ENCODE peak calls at places on chromosome 2, in eight cellular contexts. X is HCT116; Y is GM23248; R is kidney epithelial cell; U is WERI-Rb-1; H is aorta; A is breast epithelium; F is CD8-positive, alpha-beta T cell. Q is an unnamed sample.

GRCh38 chr2:170819941-170820646 is 3.4 kb downstream of the GAD1 start:
- DNase-seq in F (no peak), Y (no peak), A (no peak), R (no peak), H (no peak), U (no peak), X (no peak), Q (peak; percentile 80)

GRCh38 chr2:235619544-235619943 is 125.7 kb downstream of the AGAP1 start:
- DNase-seq in H (no peak), X (no peak), Y (no peak), U (no peak), F (no peak), R (no peak), A (no peak), Q (no peak)

GRCh38 chr2:194383404-194383803 is 1273.6 kb upstream of the SLC39A10 start:
- DNase-seq in R (no peak), X (peak; percentile 12), F (no peak), Y (no peak), U (no peak), H (no peak), A (no peak), Q (no peak)

GRCh38 chr2:144127693-144128092 is 392.2 kb downstream of the ZEB2 start:
- DNase-seq in X (no peak), H (no peak), Y (no peak), F (no peak), U (no peak), R (no peak), A (no peak), Q (no peak)

GRCh38 chr2:72770879-72771461 is 54.9 kb downstream of the EXOC6B start:
- DNase-seq in F (peak; percentile 28), Y (peak; percentile 80), X (peak; percentile 56), A (no peak), R (no peak), U (peak; percentile 61), H (no peak), Q (peak; percentile 53)

GRCh38 chr2:36882532-36882931 is 83.8 kb downstream of the STRN start:
- DNase-seq in Y (no peak), U (no peak), F (no peak), X (no peak), A (no peak), R (no peak), H (no peak), Q (no peak)

GRCh38 chr2:185127412-185127811 is 529.1 kb downstream of the ZNF804A start:
- DNase-seq in H (no peak), Y (no peak), X (no peak), A (no peak), R (no peak), U (no peak), F (no peak), Q (no peak)

GRCh38 chr2:128409326-128410034 is 90.8 kb upstream of the HS6ST1 start:
- DNase-seq in H (peak; percentile 37), U (no peak), R (no peak), X (no peak), F (no peak), A (no peak), Y (no peak), Q (no peak)

GRCh38 chr2:112151701-112152440 is 13.7 kb downstream of the FBLN7 start:
- DNase-seq in R (no peak), Y (no peak), U (no peak), A (no peak), H (no peak), X (no peak), F (no peak), Q (no peak)

GRCh38 chr2:11388262-11389047 is 44.0 kb upstream of the ROCK2 start:
- DNase-seq in A (no peak), R (no peak), U (no peak), H (no peak), Y (no peak), X (no peak), F (no peak), Q (no peak)

GRCh38 chr2:110116033-110116710 is 550 bp upstream of the MALL start:
- DNase-seq in U (peak; percentile 18), Y (peak; percentile 90), H (peak; percentile 85), R (no peak), F (no peak), X (peak; percentile 56), A (no peak), Q (peak; percentile 84)

GRCh38 chr2:199462167-199462976 is 4.6 kb upstream of the SATB2 start:
- DNase-seq in X (no peak), U (no peak), H (no peak), A (no peak), R (no peak), Y (no peak), F (no peak), Q (peak; percentile 84)

GRCh38 chr2:221961561-221961960 is 337.2 kb downstream of the PAX3 start:
- DNase-seq in X (no peak), U (no peak), H (no peak), Y (no peak), A (no peak), F (no peak), R (no peak), Q (no peak)

GRCh38 chr2:134359367-134360081 is 105.7 kb downstream of the MGAT5 start:
- DNase-seq in U (peak; percentile 40), R (no peak), A (no peak), Y (no peak), X (peak; percentile 13), F (no peak), H (no peak), Q (no peak)

GRCh38 chr2:235996419-235996818 is 171.8 kb downstream of the GBX2 start:
- DNase-seq in Y (no peak), F (no peak), H (no peak), R (no peak), A (no peak), U (no peak), X (no peak), Q (no peak)

GRCh38 chr2:132733119-132733518 is 63.1 kb upstream of the LYPD1 start:
- DNase-seq in A (no peak), R (no peak), X (no peak), Y (no peak), H (no peak), F (no peak), U (no peak), Q (no peak)

GRCh38 chr2:160581448-160581847 is 87.8 kb upstream of the RBMS1 start:
- DNase-seq in H (no peak), X (no peak), F (no peak), Y (no peak), U (peak; percentile 29), R (no peak), A (no peak), Q (peak; percentile 21)

DNA sequence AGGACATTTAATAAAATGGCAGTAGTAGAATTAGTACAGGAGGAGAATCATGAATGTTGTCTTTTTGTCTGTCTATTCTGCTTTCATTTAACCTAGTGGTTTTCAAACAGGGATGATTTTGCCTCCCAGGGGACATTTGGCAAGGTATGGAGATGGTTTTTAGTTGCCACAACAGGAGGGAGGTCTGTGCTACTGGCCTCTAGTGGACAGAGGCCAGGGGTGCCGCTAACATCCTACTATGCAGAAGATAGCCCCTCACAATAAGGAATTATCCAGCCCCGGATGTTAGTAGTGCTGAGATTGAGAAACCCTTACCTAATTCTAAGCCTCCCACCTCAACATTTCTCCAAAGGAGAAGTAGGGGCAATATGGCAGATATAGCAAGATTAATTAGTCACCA is 18.3 kb downstream of the FASTKD2 start:
- DNase-seq in X (no peak), F (no peak), H (no peak), R (no peak), U (no peak), A (no peak), Y (peak; percentile 50), Q (peak; percentile 42)
- H3K36me3 ChIP-seq in X (peaks cover 9% of the 10 kb centered on the region), F (peaks cover 49% of the 10 kb centered on the region), H (peaks cover 22% of the 10 kb centered on the region), R (peaks cover 1% of the 10 kb centered on the region), U (peaks cover 62% of the 10 kb centered on the region), A (no peaks in the 10 kb centered on the region), Y (peaks cover 58% of the 10 kb centered on the region), Q (peaks cover 6% of the 10 kb centered on the region)

DNA sequence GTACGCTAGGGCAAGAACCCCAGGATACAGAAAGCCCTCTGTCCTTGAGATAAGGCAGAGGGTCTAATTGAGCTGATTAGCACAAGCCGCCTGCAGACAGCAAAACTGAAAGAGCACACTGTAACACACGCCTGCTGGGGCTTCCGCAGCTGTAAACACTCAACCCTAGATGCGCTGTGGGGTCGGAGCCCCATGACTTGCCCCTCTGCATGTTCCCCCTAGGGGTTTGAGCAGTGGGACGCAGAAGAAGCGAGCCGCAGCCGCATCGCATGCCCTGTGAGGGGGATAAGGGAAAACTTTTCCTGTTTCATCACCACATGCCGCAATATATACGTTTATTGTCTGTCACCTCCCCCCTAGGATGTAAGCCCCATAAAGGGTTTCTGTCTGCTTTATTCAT is 384.6 kb downstream of the PLCL1 start:
- DNase-seq in U (no peak), H (peak; percentile 73), F (no peak), A (no peak), Y (no peak), R (no peak), X (no peak), Q (no peak)
- H3K4me3 ChIP-seq in U (no peak overlapping the region), H (no peak overlapping the region), F (no peak overlapping the region), A (no peak overlapping the region), Y (no peak overlapping the region), R (no peak overlapping the region), X (no peak overlapping the region), Q (no peak overlapping the region)

DNA sequence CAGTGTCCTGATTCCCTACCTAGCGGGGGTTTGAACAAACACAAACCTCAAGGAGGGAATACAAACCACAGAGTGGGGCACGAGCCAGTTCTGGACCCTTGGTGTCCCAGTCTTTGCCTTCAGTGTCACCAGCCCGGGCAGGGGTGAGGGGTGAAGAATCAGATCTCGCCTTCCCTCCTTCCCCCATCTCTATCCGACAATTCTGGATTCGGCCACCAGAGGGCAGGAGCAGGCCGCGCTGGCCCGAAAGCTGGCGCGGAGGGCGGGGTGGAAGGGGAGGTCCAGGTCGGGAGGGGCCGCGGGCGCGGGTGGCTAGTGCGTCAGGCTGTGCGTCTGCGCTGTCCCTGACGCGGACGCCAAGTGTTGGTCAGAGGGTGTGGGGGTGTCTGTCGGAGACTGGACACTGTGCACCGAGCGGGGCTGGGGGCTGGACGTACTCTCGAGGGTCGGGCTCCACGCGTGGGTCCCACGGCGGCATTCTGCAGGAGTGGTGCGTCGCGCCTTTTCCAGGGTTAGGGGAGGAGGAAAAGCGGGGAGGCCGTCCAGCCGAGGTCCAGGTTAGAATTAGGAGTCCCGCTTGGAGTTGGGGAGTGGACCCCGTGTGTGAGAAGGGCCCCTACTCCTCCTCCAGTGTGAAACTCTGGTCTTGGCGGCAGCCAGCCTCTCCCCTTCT is 2.9 kb upstream of the CRYBA2 start:
- DNase-seq in F (peak; percentile 63), U (peak; percentile 94), H (peak; percentile 96), R (no peak), A (peak; percentile 73), X (peak; percentile 67), Y (peak; percentile 96), Q (peak; percentile 98)
- H3K27me3 ChIP-seq in F (peaks cover 39% of the 10 kb centered on the region), U (no peaks in the 10 kb centered on the region), H (no peaks in the 10 kb centered on the region), R (peaks cover 92% of the 10 kb centered on the region), A (peaks cover 47% of the 10 kb centered on the region), X (no peaks in the 10 kb centered on the region), Y (peaks cover 61% of the 10 kb centered on the region), Q (peaks cover 98% of the 10 kb centered on the region)

GRCh38 chr2:42618972-42619371 is 50.5 kb downstream of the MTA3 start:
- DNase-seq in A (no peak), R (peak; percentile 10), H (no peak), F (no peak), Y (peak; percentile 72), X (no peak), U (no peak), Q (no peak)

GRCh38 chr2:42614838-42615237 is 46.4 kb downstream of the MTA3 start:
- DNase-seq in A (no peak), U (no peak), Y (no peak), H (no peak), F (no peak), X (no peak), R (no peak), Q (no peak)

GRCh38 chr2:42618116-42618515 is 49.7 kb downstream of the MTA3 start:
- DNase-seq in R (no peak), X (no peak), Y (no peak), U (no peak), H (no peak), A (no peak), F (no peak), Q (no peak)

GRCh38 chr2:42613281-42614064 is 45.0 kb downstream of the MTA3 start:
- DNase-seq in F (no peak), X (no peak), H (no peak), U (no peak), A (no peak), R (no peak), Y (no peak), Q (no peak)
- H3K36me3 ChIP-seq in F (no peaks in the 10 kb centered on the region), X (peaks cover 4% of the 10 kb centered on the region), H (no peaks in the 10 kb centered on the region), U (peaks cover 49% of the 10 kb centered on the region), A (peaks cover 7% of the 10 kb centered on the region), R (no peaks in the 10 kb centered on the region), Y (peaks cover 17% of the 10 kb centered on the region), Q (peaks cover 6% of the 10 kb centered on the region)